ENCODE peak calls at places on chromosome 4, in ten cellular contexts. I is SK-MEL-5; X is WTC11; G is transverse colon; Y is fibroblast of pulmonary artery; J is T-helper 22 cell; Q is stimulated activated CD4-positive, alpha-beta T cell treated with anti-CD3 and anti-CD28 coated beads, Interleukin-1b, Interleukin-23, amount 100 ng/mL, for 1 hour; M is astrocyte of the hippocampus; L is CD8-positive, alpha-beta memory T cell; T is DMS53. H is an unnamed sample.

GRCh38 chr4:177596991-177597390 is 154.8 kb upstream of the AGA start:
- DNase-seq in I (no peak), X (no peak), G (no peak), Y (no peak), J (no peak), Q (no peak), M (no peak), L (no peak), T (no peak), H (no peak)

GRCh38 chr4:8341691-8342090 is 72.1 kb downstream of the HTRA3 start:
- DNase-seq in I (no peak), X (no peak), G (no peak), Y (peak), J (no peak), Q (no peak), M (no peak), L (no peak), T (no peak), H (no peak)

GRCh38 chr4:185343726-185344581 is 51.8 kb downstream of the LRP2BP start:
- DNase-seq in I (no peak), X (no peak), G (peak), Y (peak), J (no peak), Q (no peak), M (no peak), L (no peak), T (no peak), H (peak)

GRCh38 chr4:25795566-25796454 is 67.0 kb downstream of the SEL1L3 start:
- DNase-seq in I (no peak), X (peak), G (no peak), Y (peak), J (no peak), Q (no peak), M (peak), L (no peak), T (no peak), H (peak)

GRCh38 chr4:11650801-11651596 is 222.3 kb upstream of the HS3ST1 start:
- DNase-seq in I (peak), X (no peak), G (no peak), Y (peak), J (no peak), Q (no peak), M (peak), L (no peak), T (peak), H (peak)

GRCh38 chr4:166941629-166942028 is 292.7 kb downstream of the SPOCK3 start:
- DNase-seq in I (no peak), X (no peak), G (no peak), Y (no peak), J (no peak), Q (no peak), M (peak), L (no peak), T (no peak), H (peak)

GRCh38 chr4:139017861-139018260 is 2.3 kb downstream of the NOCT start:
- DNase-seq in I (no peak), X (no peak), G (no peak), Y (peak), J (no peak), Q (no peak), M (no peak), L (no peak), T (no peak), H (peak)

GRCh38 chr4:173252024-173252935 is 81.9 kb downstream of the HMGB2 start:
- DNase-seq in I (no peak), X (peak), G (peak), Y (peak), J (no peak), Q (no peak), M (peak), L (no peak), T (peak), H (peak)

GRCh38 chr4:159685406-159686092 is 582.7 kb downstream of the RAPGEF2 start:
- DNase-seq in I (no peak), X (no peak), G (no peak), Y (no peak), J (no peak), Q (no peak), M (peak), L (no peak), T (peak), H (no peak)

GRCh38 chr4:150875367-150875766 is 139.7 kb downstream of the LRBA start:
- DNase-seq in I (peak), X (no peak), G (no peak), Y (no peak), J (no peak), Q (no peak), M (no peak), L (no peak), T (no peak), H (no peak)

H was measured in M059J.